ENCODE peak calls at places on chromosomes 7 and 10, in five cellular contexts. One of them, this sample, is unnamed.

GRCh38 chr7:1427064-1427657 is 32.1 kb downstream of the MICALL2 start:
- DNase-seq in esophagus muscularis mucosa: no peak
- DNase-seq in SK-N-SH: no peak
- DNase-seq in prostate gland: no peak
- DNase-seq in GM23338: no peak
- DNase-seq in this sample: no peak

GRCh38 chr10:119189811-119190282 is 11.2 kb upstream of the PRDX3 start:
- DNase-seq in esophagus muscularis mucosa: no peak
- DNase-seq in SK-N-SH: no peak
- DNase-seq in prostate gland: no peak
- DNase-seq in GM23338: no peak
- DNase-seq in this sample: no peak

GRCh38 chr7:22357311-22358175 is 589 bp upstream of the RAPGEF5 start:
- DNase-seq in esophagus muscularis mucosa: no peak
- DNase-seq in SK-N-SH: no peak
- DNase-seq in prostate gland: peak
- DNase-seq in GM23338: peak
- DNase-seq in this sample: no peak

GRCh38 chr10:107425844-107426553 is 261.5 kb upstream of the SORCS1 start:
- DNase-seq in esophagus muscularis mucosa: no peak
- DNase-seq in SK-N-SH: no peak
- DNase-seq in prostate gland: no peak
- DNase-seq in GM23338: no peak
- DNase-seq in this sample: no peak

GRCh38 chr7:99540542-99540941 is 11.4 kb downstream of the FAM200A start:
- DNase-seq in esophagus muscularis mucosa: no peak
- DNase-seq in SK-N-SH: no peak
- DNase-seq in prostate gland: no peak
- DNase-seq in GM23338: no peak
- DNase-seq in this sample: no peak

GRCh38 chr7:100632951-100633717 is 8.2 kb downstream of the TFR2 start:
- DNase-seq in esophagus muscularis mucosa: no peak
- DNase-seq in SK-N-SH: peak
- DNase-seq in prostate gland: no peak
- DNase-seq in GM23338: peak
- DNase-seq in this sample: peak

GRCh38 chr10:119457966-119458766 is 84.4 kb downstream of the RGS10 start:
- DNase-seq in esophagus muscularis mucosa: no peak
- DNase-seq in SK-N-SH: no peak
- DNase-seq in prostate gland: no peak
- DNase-seq in GM23338: no peak
- DNase-seq in this sample: no peak

GRCh38 chr7:130893441-130893894 is 159.5 kb upstream of the KLF14 start:
- DNase-seq in esophagus muscularis mucosa: no peak
- DNase-seq in SK-N-SH: no peak
- DNase-seq in prostate gland: no peak
- DNase-seq in GM23338: no peak
- DNase-seq in this sample: no peak

GRCh38 chr7:14092376-14092775 is 102.9 kb upstream of the ETV1 start:
- DNase-seq in esophagus muscularis mucosa: no peak
- DNase-seq in SK-N-SH: no peak
- DNase-seq in prostate gland: no peak
- DNase-seq in GM23338: no peak
- DNase-seq in this sample: no peak

GRCh38 chr7:142997590-142997989 is 29.3 kb downstream of the OR9A2 start:
- DNase-seq in esophagus muscularis mucosa: no peak
- DNase-seq in SK-N-SH: no peak
- DNase-seq in prostate gland: no peak
- DNase-seq in GM23338: no peak
- DNase-seq in this sample: no peak

GRCh38 chr7:68063171-68063570 is 1066.5 kb downstream of the TYW1 start:
- DNase-seq in esophagus muscularis mucosa: no peak
- DNase-seq in SK-N-SH: peak
- DNase-seq in prostate gland: no peak
- DNase-seq in GM23338: peak
- DNase-seq in this sample: no peak

GRCh38 chr10:34403512-34403911 is 411.6 kb downstream of the PARD3 start:
- DNase-seq in esophagus muscularis mucosa: no peak
- DNase-seq in SK-N-SH: no peak
- DNase-seq in prostate gland: no peak
- DNase-seq in GM23338: no peak
- DNase-seq in this sample: no peak

GRCh38 chr10:127398140-127398966 is 150.8 kb upstream of the NPS start:
- DNase-seq in esophagus muscularis mucosa: no peak
- DNase-seq in SK-N-SH: peak
- DNase-seq in prostate gland: no peak
- DNase-seq in GM23338: no peak
- DNase-seq in this sample: no peak

GRCh38 chr10:109866168-109866994 is 56.9 kb downstream of the XPNPEP1 start:
- DNase-seq in esophagus muscularis mucosa: no peak
- DNase-seq in SK-N-SH: peak
- DNase-seq in prostate gland: no peak
- DNase-seq in GM23338: peak
- DNase-seq in this sample: no peak

GRCh38 chr7:137987968-137988367 is 13.9 kb downstream of the CREB3L2 start:
- DNase-seq in esophagus muscularis mucosa: no peak
- DNase-seq in SK-N-SH: no peak
- DNase-seq in prostate gland: no peak
- DNase-seq in GM23338: no peak
- DNase-seq in this sample: no peak

GRCh38 chr7:39130740-39131538 is 153.2 kb downstream of the POU6F2 start:
- DNase-seq in esophagus muscularis mucosa: no peak
- DNase-seq in SK-N-SH: no peak
- DNase-seq in prostate gland: no peak
- DNase-seq in GM23338: peak
- DNase-seq in this sample: peak

GRCh38 chr10:17145239-17145638 is 15.6 kb upstream of the CUBN start:
- DNase-seq in esophagus muscularis mucosa: no peak
- DNase-seq in SK-N-SH: no peak
- DNase-seq in prostate gland: no peak
- DNase-seq in GM23338: no peak
- DNase-seq in this sample: no peak

GRCh38 chr7:72170489-72170888 is 241.6 kb downstream of the CALN1 start:
- DNase-seq in esophagus muscularis mucosa: no peak
- DNase-seq in SK-N-SH: no peak
- DNase-seq in prostate gland: no peak
- DNase-seq in GM23338: no peak
- DNase-seq in this sample: no peak

GRCh38 chr10:126933116-126933515 is 27.9 kb downstream of the DOCK1 start:
- DNase-seq in esophagus muscularis mucosa: no peak
- DNase-seq in SK-N-SH: no peak
- DNase-seq in prostate gland: no peak
- DNase-seq in GM23338: no peak
- DNase-seq in this sample: no peak

GRCh38 chr7:30430777-30431176 is 47.8 kb downstream of the NOD1 start:
- DNase-seq in esophagus muscularis mucosa: no peak
- DNase-seq in SK-N-SH: peak
- DNase-seq in prostate gland: no peak
- DNase-seq in GM23338: no peak
- DNase-seq in this sample: no peak

DNA sequence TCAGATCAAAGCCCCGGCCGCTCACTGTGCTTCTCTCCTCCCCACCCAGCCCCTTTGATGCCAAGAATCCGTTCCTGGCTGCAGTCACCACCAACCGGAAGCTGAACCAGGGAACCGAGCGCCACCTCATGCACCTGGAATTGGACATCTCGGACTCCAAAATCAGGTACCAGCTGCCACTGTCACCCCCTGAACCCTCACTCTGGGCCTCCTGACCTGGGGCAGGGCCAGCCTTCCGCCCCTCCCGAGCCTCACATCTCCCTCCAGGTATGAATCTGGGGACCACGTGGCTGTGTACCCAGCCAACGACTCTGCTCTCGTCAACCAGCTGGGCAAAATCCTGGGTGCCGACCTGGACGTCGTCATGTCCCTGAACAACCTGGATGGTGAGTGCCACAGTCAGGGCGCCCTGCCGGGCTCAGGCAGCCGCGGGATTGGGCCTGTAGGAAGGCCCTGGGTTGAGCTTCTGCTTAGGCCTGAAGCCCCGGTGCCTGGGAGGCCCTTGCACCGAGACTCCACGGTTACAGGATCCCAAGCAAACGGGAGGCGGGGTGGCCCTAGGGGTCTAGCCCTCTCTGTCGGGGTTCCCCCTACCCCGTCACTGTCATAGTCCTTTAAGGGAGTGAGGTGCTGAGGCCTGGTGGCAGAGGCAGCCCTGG is 10.8 kb downstream of the TMEM120A start:
- DNase-seq in esophagus muscularis mucosa: no peak
- DNase-seq in SK-N-SH: peak
- DNase-seq in prostate gland: no peak
- DNase-seq in GM23338: no peak
- DNase-seq in this sample: no peak
- TF ChIP-seq POLR2AphosphoS5 in esophagus muscularis mucosa: no peak
- TF ChIP-seq POLR2AphosphoS5 in SK-N-SH: no peak
- TF ChIP-seq POLR2AphosphoS5 in prostate gland: no peak
- TF ChIP-seq POLR2AphosphoS5 in GM23338: no peak
- TF ChIP-seq POLR2AphosphoS5 in this sample: no peak

DNA sequence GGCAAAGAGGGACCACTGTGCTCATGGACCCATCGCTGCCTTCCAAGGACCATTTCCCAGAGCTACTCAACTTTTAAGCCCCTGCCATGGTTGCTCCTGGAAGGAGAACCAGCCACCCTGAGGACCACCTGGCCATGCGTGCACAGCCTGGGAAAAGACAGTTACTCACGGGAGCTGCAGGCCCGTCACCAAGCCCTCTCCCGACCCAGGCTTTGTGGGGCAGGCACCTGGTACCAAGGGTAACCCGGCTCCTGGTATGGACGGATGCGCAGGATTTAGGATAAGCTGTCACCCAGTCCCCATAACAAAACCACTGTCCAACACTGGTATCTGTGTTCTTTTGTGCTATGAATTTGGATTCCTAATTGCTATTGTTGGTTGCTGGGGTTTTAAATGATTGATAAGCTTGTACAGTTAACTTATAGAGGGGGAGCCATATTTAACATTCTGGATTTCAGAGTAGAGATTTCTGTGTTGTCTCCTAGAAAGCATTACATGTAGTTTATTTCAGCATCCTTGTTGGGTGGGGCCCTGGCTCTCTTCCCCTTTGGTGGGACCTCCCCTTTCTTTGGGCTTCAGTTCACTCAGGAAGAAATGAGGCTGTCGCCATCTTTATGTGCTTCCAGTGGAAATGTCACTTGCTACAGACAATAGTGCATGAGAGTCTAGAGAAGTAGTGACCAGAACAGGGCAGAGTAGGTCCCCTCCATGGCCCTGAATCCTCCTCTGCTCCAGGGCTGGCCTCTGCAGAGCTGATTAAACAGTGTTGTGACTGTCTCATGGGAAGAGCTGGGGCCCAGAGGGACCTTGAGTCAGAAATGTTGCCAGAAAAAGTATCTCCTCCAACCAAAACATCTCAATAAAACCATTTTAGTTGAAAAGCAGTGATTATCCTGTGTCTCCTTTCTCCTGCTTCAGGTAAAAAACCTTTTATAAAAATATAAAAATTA is 19.4 kb downstream of the LAT2 start:
- DNase-seq in esophagus muscularis mucosa: no peak
- DNase-seq in SK-N-SH: no peak
- DNase-seq in prostate gland: no peak
- DNase-seq in GM23338: no peak
- DNase-seq in this sample: peak
- H3K27ac ChIP-seq in esophagus muscularis mucosa: no peak
- H3K27ac ChIP-seq in SK-N-SH: no peak
- H3K27ac ChIP-seq in prostate gland: no peak
- H3K27ac ChIP-seq in GM23338: no peak
- H3K27ac ChIP-seq in this sample: no peak

DNA sequence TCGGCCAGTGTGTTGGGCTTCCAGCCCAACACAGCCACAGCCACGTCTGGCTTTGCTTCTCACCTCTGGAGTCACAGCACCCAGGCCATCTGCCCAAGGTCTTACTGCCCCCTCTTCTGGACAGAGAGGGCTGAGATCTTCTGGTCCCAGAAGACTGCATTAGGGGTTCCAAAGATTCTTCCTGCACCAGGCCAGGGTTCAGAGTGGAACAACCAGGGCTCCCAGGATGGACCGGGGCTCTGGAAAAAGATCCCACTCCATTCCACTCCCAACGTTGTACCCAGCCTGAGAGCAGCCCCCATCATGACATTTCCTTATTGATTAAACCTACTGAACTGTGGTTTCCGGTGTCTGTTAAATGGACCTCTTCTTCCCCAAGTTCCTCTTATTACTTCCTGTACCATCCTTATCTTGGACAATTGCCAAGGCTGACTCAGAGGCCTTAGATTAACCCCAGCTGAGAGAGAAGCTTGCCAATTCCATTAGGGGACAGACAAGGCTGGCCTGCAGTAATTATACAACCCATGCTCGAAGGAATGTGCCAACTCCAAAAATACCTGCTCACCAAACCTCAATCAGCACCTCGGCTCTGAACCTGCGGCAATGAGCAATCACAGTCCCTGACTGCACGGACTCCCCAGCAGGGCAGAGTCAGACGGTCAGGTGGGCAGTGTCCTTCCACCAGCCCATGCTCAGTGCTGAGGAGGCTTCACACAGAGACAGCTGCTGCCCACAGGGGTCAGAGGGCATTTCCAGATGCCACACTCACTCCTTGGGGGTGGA is 47.9 kb upstream of the NPFFR1 start:
- DNase-seq in esophagus muscularis mucosa: no peak
- DNase-seq in SK-N-SH: peak
- DNase-seq in prostate gland: peak
- DNase-seq in GM23338: peak
- DNase-seq in this sample: peak
- TF ChIP-seq POLR2AphosphoS5 in esophagus muscularis mucosa: peak
- TF ChIP-seq POLR2AphosphoS5 in SK-N-SH: peak
- TF ChIP-seq POLR2AphosphoS5 in prostate gland: peak
- TF ChIP-seq POLR2AphosphoS5 in GM23338: no peak
- TF ChIP-seq POLR2AphosphoS5 in this sample: peak

GRCh38 chr10:100043344-100043743 is 33.6 kb upstream of the DNMBP start:
- DNase-seq in esophagus muscularis mucosa: no peak
- DNase-seq in SK-N-SH: no peak
- DNase-seq in prostate gland: peak
- DNase-seq in GM23338: no peak
- DNase-seq in this sample: no peak

GRCh38 chr10:100046088-100046487 is 35.6 kb downstream of the CPN1 start:
- DNase-seq in esophagus muscularis mucosa: peak
- DNase-seq in SK-N-SH: peak
- DNase-seq in prostate gland: peak
- DNase-seq in GM23338: peak
- DNase-seq in this sample: peak

GRCh38 chr10:100041620-100042019 is 31.9 kb upstream of the DNMBP start:
- DNase-seq in esophagus muscularis mucosa: no peak
- DNase-seq in SK-N-SH: no peak
- DNase-seq in prostate gland: no peak
- DNase-seq in GM23338: no peak
- DNase-seq in this sample: no peak

GRCh38 chr10:100043796-100044195 is 34.0 kb upstream of the DNMBP start:
- DNase-seq in esophagus muscularis mucosa: no peak
- DNase-seq in SK-N-SH: no peak
- DNase-seq in prostate gland: peak
- DNase-seq in GM23338: no peak
- DNase-seq in this sample: no peak

DNA sequence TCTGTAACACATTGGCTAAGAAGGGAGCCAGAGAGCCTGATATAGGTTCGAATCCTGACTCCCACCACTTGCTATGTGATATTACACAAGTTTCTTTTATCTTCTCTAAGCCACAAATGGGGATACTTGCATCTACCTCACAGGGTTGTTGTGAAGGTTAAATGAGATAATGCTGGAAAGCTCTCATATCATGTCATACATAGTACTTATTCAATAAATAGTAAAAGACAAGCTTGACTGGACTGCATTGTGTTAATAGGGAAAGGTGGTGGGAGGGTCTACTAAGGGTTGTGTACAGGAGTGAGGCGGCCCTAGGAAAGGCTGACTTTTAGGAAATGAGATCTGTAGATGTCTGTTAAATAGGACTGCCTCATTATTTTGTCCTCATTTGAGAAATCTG is 35.8 kb upstream of the DNMBP start:
- DNase-seq in esophagus muscularis mucosa: no peak
- DNase-seq in SK-N-SH: no peak
- DNase-seq in prostate gland: no peak
- DNase-seq in GM23338: no peak
- DNase-seq in this sample: no peak
- H3K27ac ChIP-seq in esophagus muscularis mucosa: no peak
- H3K27ac ChIP-seq in SK-N-SH: no peak
- H3K27ac ChIP-seq in prostate gland: no peak
- H3K27ac ChIP-seq in GM23338: no peak
- H3K27ac ChIP-seq in this sample: no peak